ENCODE peak calls at places on chromosome 1, in six cellular contexts. W, Q, T, V, E and B are unnamed samples.

GRCh38 chr1:172326171-172326570 is 94.3 kb upstream of the C1orf105 start:
- DNase-seq in V (no peak), E (no peak), Q (no peak), W (no peak), T (no peak), B (no peak)

GRCh38 chr1:18951416-18951815 is 5.1 kb downstream of the IFFO2 start:
- DNase-seq in T (no peak), V (no peak), W (no peak), E (no peak), Q (no peak), B (no peak)

GRCh38 chr1:46001087-46001785 is 131.2 kb downstream of the PIK3R3 start:
- DNase-seq in V (no peak), Q (no peak), E (no peak), W (no peak), T (no peak), B (no peak)

GRCh38 chr1:167502719-167503452 is 15.4 kb downstream of the CD247 start:
- DNase-seq in Q (no peak), W (no peak), T (no peak), E (no peak), V (no peak), B (no peak)

GRCh38 chr1:111204923-111205723 is 4.7 kb upstream of the DENND2D start:
- DNase-seq in W (no peak), Q (no peak), E (no peak), V (no peak), T (no peak), B (no peak)

GRCh38 chr1:235083589-235084323 is 44.9 kb downstream of the TOMM20 start:
- DNase-seq in V (peak; percentile 38), Q (peak; percentile 95), W (peak; percentile 94), E (peak; percentile 85), T (peak; percentile 96), B (no peak)

GRCh38 chr1:118028267-118028666 is 98.7 kb downstream of the WDR3 start:
- DNase-seq in E (no peak), W (no peak), Q (no peak), V (no peak), T (no peak), B (no peak)

GRCh38 chr1:184359909-184360308 is 26.9 kb upstream of the C1orf21 start:
- DNase-seq in W (no peak), Q (no peak), E (no peak), T (no peak), V (no peak), B (no peak)

GRCh38 chr1:66132324-66132723 is 339.6 kb downstream of the PDE4B start:
- DNase-seq in E (peak; percentile 5), V (no peak), Q (no peak), T (no peak), W (no peak), B (no peak)

GRCh38 chr1:11483581-11484320 is 4.8 kb downstream of the DISP3 start:
- DNase-seq in Q (no peak), V (no peak), T (no peak), W (no peak), E (no peak), B (no peak)

GRCh38 chr1:209008586-209008985 is 574.9 kb upstream of the CAMK1G start:
- DNase-seq in Q (no peak), T (no peak), E (no peak), V (no peak), W (no peak), B (no peak)

GRCh38 chr1:27388337-27389005 is 4.0 kb upstream of the GPR3 start:
- DNase-seq in W (no peak), Q (peak; percentile 95), E (no peak), V (peak; percentile 67), T (no peak), B (no peak)

GRCh38 chr1:49346767-49347349 is 570.2 kb upstream of the BEND5 start:
- DNase-seq in V (no peak), Q (no peak), T (no peak), W (no peak), E (no peak), B (no peak)

GRCh38 chr1:31064685-31065309 is 720 bp downstream of the PUM1 start:
- DNase-seq in Q (no peak), W (no peak), V (peak; percentile 2), E (peak; percentile 11), T (peak; percentile 44), B (peak; percentile 23)

GRCh38 chr1:65959896-65960295 is 167.2 kb downstream of the PDE4B start:
- DNase-seq in T (no peak), V (no peak), Q (no peak), E (no peak), W (no peak), B (no peak)

GRCh38 chr1:112368198-112368597 is 27.8 kb upstream of the CTTNBP2NL start:
- DNase-seq in V (no peak), W (no peak), T (no peak), E (no peak), Q (no peak), B (no peak)

GRCh38 chr1:31447210-31447609 is 34.2 kb downstream of the SERINC2 start:
- DNase-seq in T (no peak), V (no peak), Q (no peak), W (peak; percentile 15), E (no peak), B (no peak)